ENCODE peak calls at places on chromosomes 1 and 21, in five cellular contexts. C is ascending aorta, K is cardiac muscle cell, Z is NCI-H1092 treated with DMSO at 0.1 percent for 48 hours, G is OCI-LY7. H is an unnamed sample.

GRCh38 chr1:23756676-23757075 is 13.4 kb downstream of the ELOA start:
- DNase-seq in K (peak), Z (no peak), G (no peak), C (no peak), H (peak)

GRCh38 chr1:67350783-67351182 is 43.1 kb downstream of the IL12RB2 start:
- DNase-seq in G (no peak), K (no peak), C (no peak), Z (no peak), H (no peak)

GRCh38 chr21:38831526-38832467 is 26.1 kb downstream of the ETS2 start:
- DNase-seq in K (peak), G (no peak), C (peak), Z (no peak), H (peak)

GRCh38 chr1:19432943-19433609 is 52.3 kb downstream of the CAPZB start:
- DNase-seq in K (no peak), Z (no peak), C (no peak), G (no peak), H (no peak)

GRCh38 chr1:69258842-69259241 is 308.9 kb upstream of the LRRC7 start:
- DNase-seq in C (no peak), K (no peak), Z (no peak), G (no peak), H (no peak)

GRCh38 chr21:38843806-38844479 is 38.2 kb downstream of the ETS2 start:
- DNase-seq in Z (no peak), G (no peak), C (no peak), K (peak), H (no peak)

GRCh38 chr1:239757711-239758110 is 334.0 kb upstream of the FMN2 start:
- DNase-seq in C (no peak), K (no peak), G (no peak), Z (no peak), H (no peak)

GRCh38 chr1:233575450-233575849 is 38.5 kb upstream of the KCNK1 start:
- DNase-seq in K (no peak), G (no peak), Z (no peak), C (no peak), H (no peak)

GRCh38 chr1:221891708-221892107 is 149.8 kb upstream of the DUSP10 start:
- DNase-seq in C (no peak), Z (no peak), K (peak), G (no peak), H (no peak)

GRCh38 chr1:155892801-155893200 is 18.3 kb downstream of the RIT1 start:
- DNase-seq in C (no peak), K (peak), Z (no peak), G (no peak), H (no peak)

GRCh38 chr1:81873946-81874345 is 73.2 kb downstream of the ADGRL2 start:
- DNase-seq in G (no peak), Z (no peak), K (no peak), C (no peak), H (no peak)

GRCh38 chr1:29802181-29803068 is 566.1 kb downstream of the PTPRU start:
- DNase-seq in C (no peak), G (no peak), Z (peak), K (no peak), H (no peak)

GRCh38 chr1:178551940-178552339 is 39.0 kb downstream of the TEX35 start:
- DNase-seq in Z (no peak), C (no peak), G (no peak), K (no peak), H (no peak)

GRCh38 chr1:29855761-29856160 is 619.4 kb downstream of the PTPRU start:
- DNase-seq in Z (no peak), C (no peak), G (no peak), K (no peak), H (peak)

GRCh38 chr1:186474208-186474607 is 13.3 kb upstream of the PDC start:
- DNase-seq in Z (no peak), C (no peak), K (peak), G (no peak), H (no peak)

GRCh38 chr1:204524986-204525385 is 8.8 kb downstream of the MDM4 start:
- DNase-seq in K (no peak), G (no peak), C (no peak), Z (no peak), H (no peak)

GRCh38 chr1:22826630-22827580 is 116.3 kb downstream of the EPHB2 start:
- DNase-seq in K (peak), C (no peak), G (no peak), Z (peak), H (no peak)

GRCh38 chr21:43467785-43468184 is 40.9 kb upstream of the SIK1 start:
- DNase-seq in K (no peak), G (no peak), C (no peak), Z (no peak), H (no peak)

GRCh38 chr1:245972476-245972875 is 534.6 kb downstream of the SMYD3 start:
- DNase-seq in C (no peak), K (no peak), Z (no peak), G (no peak), H (no peak)

GRCh38 chr1:247332901-247333361 is 1.3 kb upstream of the ZNF496 start:
- DNase-seq in G (no peak), Z (peak), C (no peak), K (peak), H (peak)

H was measured in NB4.